ENCODE peak calls at places on chromosomes 7 and 10, in nine cellular contexts. I is tibial artery, J is aorta, M is psoas muscle, Z is HCT116, S is SK-N-SH, C is A549, E is cardiac muscle cell, F is PC-9. Q is an unnamed sample.

GRCh38 chr10:31319602-31320178 is 674 bp downstream of the ZEB1 start:
- DNase-seq in E (peak; percentile 47), M (no peak), Z (no peak), J (peak; percentile 41), S (peak; percentile 66), F (no peak), I (no peak), C (no peak), Q (no peak)

GRCh38 chr7:70177166-70177565 is 578.9 kb downstream of the AUTS2 start:
- DNase-seq in I (no peak), E (no peak), Z (no peak), M (no peak), S (no peak), J (no peak), C (no peak), F (no peak), Q (no peak)

GRCh38 chr10:5071411-5072198 is 22.6 kb upstream of the AKR1C3 start:
- DNase-seq in Z (no peak), M (peak; percentile 36), F (peak; percentile 85), I (peak; percentile 92), E (peak; percentile 72), S (no peak), J (peak; percentile 82), C (peak; percentile 68), Q (peak; percentile 47)

GRCh38 chr7:140333209-140333608 is 65.1 kb downstream of the SLC37A3 start:
- DNase-seq in I (no peak), E (no peak), F (no peak), S (no peak), M (no peak), J (no peak), Z (no peak), C (no peak), Q (no peak)

GRCh38 chr7:66296555-66296954 is 91.4 kb downstream of the TPST1 start:
- DNase-seq in Z (no peak), E (no peak), M (no peak), J (no peak), C (no peak), S (no peak), I (no peak), F (no peak), Q (no peak)

GRCh38 chr10:17348111-17349008 is 106.0 kb downstream of the ST8SIA6 start:
- DNase-seq in S (peak; percentile 61), M (peak; percentile 57), E (peak; percentile 0), Z (peak; percentile 83), I (peak; percentile 70), C (peak; percentile 7), J (peak; percentile 67), F (peak; percentile 85), Q (peak; percentile 73)

GRCh38 chr10:14700551-14700950 is 74.1 kb downstream of the FAM107B start:
- DNase-seq in E (no peak), F (no peak), S (no peak), Z (no peak), C (no peak), J (no peak), M (no peak), I (no peak), Q (peak; percentile 18)

GRCh38 chr10:5490698-5491464 is 8.5 kb downstream of the CALML5 start:
- DNase-seq in C (no peak), J (no peak), Z (no peak), S (no peak), I (no peak), M (no peak), F (no peak), E (no peak), Q (no peak)

GRCh38 chr10:123786306-123786705 is 105.3 kb downstream of the CPXM2 start:
- DNase-seq in M (no peak), C (no peak), I (no peak), E (no peak), Z (no peak), J (no peak), S (no peak), F (no peak), Q (no peak)

GRCh38 chr7:114481995-114482394 is 67.4 kb downstream of the FOXP2 start:
- DNase-seq in S (no peak), F (no peak), C (no peak), I (no peak), M (no peak), E (no peak), J (no peak), Z (no peak), Q (no peak)

GRCh38 chr7:43785425-43785824 is 26.9 kb downstream of the BLVRA start:
- DNase-seq in F (peak; percentile 67), Z (no peak), J (no peak), E (no peak), I (peak; percentile 32), C (no peak), M (no peak), S (no peak), Q (no peak)

GRCh38 chr10:113096111-113097045 is 146.3 kb downstream of the TCF7L2 start:
- DNase-seq in F (no peak), M (no peak), J (peak; percentile 56), S (no peak), I (peak; percentile 64), C (no peak), Z (no peak), E (no peak), Q (no peak)

GRCh38 chr7:127504715-127505114 is 80.7 kb downstream of the GCC1 start:
- DNase-seq in J (no peak), Z (no peak), E (peak; percentile 23), M (peak; percentile 12), C (no peak), I (no peak), S (peak; percentile 42), F (no peak), Q (peak; percentile 26)

GRCh38 chr7:39291644-39292411 is 274.4 kb upstream of the YAE1 start:
- DNase-seq in J (no peak), C (no peak), E (no peak), Z (no peak), M (no peak), F (no peak), I (no peak), S (no peak), Q (no peak)

GRCh38 chr7:102453319-102453718 is 11.3 kb downstream of the ALKBH4 start:
- DNase-seq in E (no peak), I (no peak), Z (no peak), M (no peak), J (no peak), S (no peak), F (no peak), C (no peak), Q (no peak)

GRCh38 chr7:103752995-103753394 is 236.5 kb downstream of the RELN start:
- DNase-seq in M (no peak), Z (no peak), E (no peak), I (no peak), S (no peak), C (no peak), F (no peak), J (no peak), Q (no peak)

DNA sequence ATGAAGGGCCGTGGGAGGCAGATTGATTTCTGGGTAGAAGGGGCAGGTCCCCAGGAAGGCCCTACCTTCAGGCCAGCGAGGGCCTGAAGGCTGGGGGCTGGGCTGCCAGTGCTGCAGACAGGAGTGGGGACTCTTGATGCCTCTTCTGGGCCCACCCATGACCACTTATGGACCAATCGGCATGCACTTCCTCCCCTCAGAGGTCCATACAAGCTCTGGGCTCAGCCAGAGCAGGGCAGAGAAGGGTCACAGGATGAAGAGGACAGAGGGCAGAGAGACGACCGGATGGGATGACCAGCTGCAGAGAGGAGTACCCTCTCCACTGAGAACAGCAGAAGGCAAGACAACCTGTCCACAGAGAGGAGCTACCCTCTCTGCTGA is 120.1 kb downstream of the DYNC2I1 start:
- DNase-seq in E (peak; percentile 33), M (no peak), I (no peak), F (no peak), C (no peak), S (no peak), Z (no peak), J (no peak), Q (no peak)
- H3K4me3 ChIP-seq in E (peak overlapping the region; percentile 18), M (peak overlapping the region; percentile 42), I (peak overlapping the region; percentile 42), F (peak overlapping the region; percentile 51), C (no peak overlapping the region), S (no peak overlapping the region), Z (peak overlapping the region; percentile 39), J (no peak overlapping the region), Q (peak overlapping the region; percentile 54)

DNA sequence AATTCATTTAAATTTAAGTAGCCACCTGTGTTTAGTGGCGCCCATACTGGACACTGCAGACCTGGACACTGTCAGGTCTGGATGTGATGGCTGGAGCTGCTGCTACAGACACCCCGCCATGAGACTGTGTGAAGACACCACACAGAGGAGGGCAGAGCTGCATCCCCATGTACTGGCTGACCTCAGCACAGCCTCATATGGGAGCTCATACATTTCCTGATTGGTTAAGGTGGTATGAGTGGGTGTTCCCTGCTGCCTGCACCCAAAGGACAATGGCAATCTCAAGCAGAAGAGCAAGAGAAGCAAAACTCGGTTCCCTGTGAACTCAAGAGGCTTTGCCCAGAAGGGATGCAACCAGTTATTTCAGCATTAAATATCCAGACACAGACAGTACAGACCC is 60.0 kb downstream of the DLG5 start:
- DNase-seq in F (no peak), E (no peak), J (no peak), I (no peak), C (no peak), Z (no peak), M (no peak), S (no peak), Q (no peak)
- H3K4me1 ChIP-seq in F (no peaks in the 10 kb centered on the region), E (peaks cover 10% of the 10 kb centered on the region), J (no peaks in the 10 kb centered on the region), I (no peaks in the 10 kb centered on the region), C (no peaks in the 10 kb centered on the region), Z (no peaks in the 10 kb centered on the region), M (peaks cover 4% of the 10 kb centered on the region), S (peaks cover 70% of the 10 kb centered on the region), Q (no peaks in the 10 kb centered on the region)

GRCh38 chr7:45089314-45089891 is 634 bp upstream of the NACAD start:
- DNase-seq in F (no peak), J (peak; percentile 74), E (peak; percentile 49), S (peak; percentile 98), C (peak; percentile 58), Z (no peak), M (peak; percentile 55), I (peak; percentile 79), Q (peak; percentile 56)
- H3K4me3 ChIP-seq in F (no peak overlapping the region), J (peak overlapping the region; percentile 42), E (peak overlapping the region; percentile 37), S (peak overlapping the region; percentile 70), C (peak overlapping the region; percentile 45), Z (no peak overlapping the region), M (peak overlapping the region; percentile 76), I (peak overlapping the region; percentile 74), Q (peak overlapping the region; percentile 78)

GRCh38 chr7:1924185-1924817 is 254.2 kb downstream of the ELFN1 start:
- DNase-seq in J (no peak), C (no peak), Z (no peak), E (no peak), M (no peak), F (no peak), S (no peak), I (no peak), Q (no peak)

GRCh38 chr7:1927942-1928341 is 257.9 kb downstream of the ELFN1 start:
- DNase-seq in I (no peak), J (no peak), F (no peak), E (no peak), Z (no peak), S (no peak), M (no peak), C (no peak), Q (no peak)

GRCh38 chr7:1925349-1925748 is 255.3 kb downstream of the ELFN1 start:
- DNase-seq in C (no peak), F (no peak), I (no peak), M (no peak), J (no peak), E (no peak), S (no peak), Z (no peak), Q (no peak)

GRCh38 chr7:1926908-1927306 is 256.8 kb downstream of the ELFN1 start:
- DNase-seq in F (no peak), J (no peak), Z (no peak), M (no peak), E (no peak), S (no peak), C (no peak), I (no peak), Q (no peak)

GRCh38 chr7:1925973-1926907 is 256.2 kb downstream of the ELFN1 start:
- DNase-seq in M (no peak), F (no peak), J (no peak), Z (no peak), E (no peak), I (no peak), S (no peak), C (no peak), Q (no peak)
- H3K4me1 ChIP-seq in M (no peaks in the 10 kb centered on the region), F (no peaks in the 10 kb centered on the region), J (no peaks in the 10 kb centered on the region), Z (no peaks in the 10 kb centered on the region), E (peaks cover 8% of the 10 kb centered on the region), I (no peaks in the 10 kb centered on the region), S (peaks cover 22% of the 10 kb centered on the region), C (no peaks in the 10 kb centered on the region), Q (no peaks in the 10 kb centered on the region)